ENCODE peak calls at places on chromosome 13, in eight cellular contexts. E is AG04450, D is brain microvascular endothelial cell, P is glutamatergic neuron, X is B cell, G is fibroblast of pulmonary artery, S is thoracic aorta, C is transverse colon. T is an unnamed sample.

GRCh38 chr13:87322386-87322785 is 348.8 kb upstream of the SLITRK5 start:
- DNase-seq in E (no peak), D (no peak), P (no peak), X (no peak), G (no peak), S (no peak), C (no peak), T (no peak)

GRCh38 chr13:98484289-98485219 is 92.4 kb downstream of the STK24 start:
- DNase-seq in E (no peak), D (peak; percentile 98), P (no peak), X (no peak), G (peak; percentile 91), S (peak; percentile 85), C (peak; percentile 90), T (peak; percentile 77)

GRCh38 chr13:31204592-31204991 is 4.8 kb downstream of the B3GLCT start:
- DNase-seq in E (no peak), D (peak; percentile 54), P (no peak), X (no peak), G (peak; percentile 64), S (no peak), C (no peak), T (no peak)

GRCh38 chr13:51330741-51331140 is 8.8 kb upstream of the SERPINE3 start:
- DNase-seq in E (no peak), D (peak; percentile 39), P (no peak), X (no peak), G (peak; percentile 70), S (no peak), C (no peak), T (peak; percentile 59)

GRCh38 chr13:46184277-46184699 is 2.3 kb upstream of the LCP1 start:
- DNase-seq in E (no peak), D (no peak), P (peak; percentile 54), X (peak; percentile 81), G (peak; percentile 19), S (no peak), C (peak; percentile 52), T (peak; percentile 51)

GRCh38 chr13:44765076-44765475 is 188.9 kb upstream of the TSC22D1 start:
- DNase-seq in E (no peak), D (no peak), P (no peak), X (no peak), G (no peak), S (no peak), C (peak; percentile 27), T (no peak)

GRCh38 chr13:41587490-41587889 is 130.1 kb downstream of the RGCC start:
- DNase-seq in E (no peak), D (no peak), P (no peak), X (no peak), G (no peak), S (no peak), C (no peak), T (no peak)

GRCh38 chr13:28533049-28533436 is 38.1 kb upstream of the FLT1 start:
- DNase-seq in E (no peak), D (no peak), P (no peak), X (no peak), G (no peak), S (no peak), C (no peak), T (no peak)

GRCh38 chr13:46531953-46532352 is 21.0 kb upstream of the LRCH1 start:
- DNase-seq in E (no peak), D (no peak), P (no peak), X (no peak), G (no peak), S (no peak), C (no peak), T (no peak)

GRCh38 chr13:19836472-19836871 is 27.0 kb downstream of the ZMYM5 start:
- DNase-seq in E (no peak), D (peak; percentile 9), P (no peak), X (no peak), G (peak; percentile 25), S (no peak), C (no peak), T (no peak)

GRCh38 chr13:99288069-99288468 is 19.1 kb downstream of the GPR183 start:
- DNase-seq in E (no peak), D (no peak), P (no peak), X (no peak), G (no peak), S (no peak), C (no peak), T (peak; percentile 57)

GRCh38 chr13:95552208-95552538 is 347 bp upstream of the CLDN10 start:
- DNase-seq in E (no peak), D (no peak), P (no peak), X (no peak), G (no peak), S (no peak), C (no peak), T (no peak)

GRCh38 chr13:97141564-97142005 is 80.5 kb upstream of the MBNL2 start:
- DNase-seq in E (peak; percentile 71), D (peak; percentile 89), P (no peak), X (no peak), G (peak; percentile 87), S (no peak), C (peak; percentile 88), T (peak; percentile 20)

GRCh38 chr13:46866150-46866549 is 30.7 kb downstream of the HTR2A start:
- DNase-seq in E (peak; percentile 27), D (peak; percentile 21), P (peak; percentile 54), X (no peak), G (peak; percentile 73), S (no peak), C (peak; percentile 11), T (no peak)

DNA sequence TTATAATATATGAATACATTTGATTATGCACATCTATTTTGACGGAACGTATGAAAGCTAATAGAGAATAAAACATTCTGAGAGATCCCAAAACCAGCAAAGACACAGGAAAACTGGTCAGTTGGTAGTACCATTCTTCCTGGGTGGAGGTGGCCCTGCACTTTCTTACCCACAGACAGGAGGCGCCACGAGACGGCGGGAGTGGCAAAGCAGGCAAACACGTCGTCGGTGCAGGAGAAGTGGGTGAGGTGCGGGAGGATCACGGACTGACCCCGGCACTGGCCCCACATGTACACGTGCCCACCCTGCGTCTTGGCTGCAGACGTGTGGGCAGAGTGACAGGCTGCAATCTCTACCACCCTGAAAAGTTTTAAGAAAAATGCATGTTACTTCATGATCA is 36.1 kb downstream of the RCBTB1 start:
- DNase-seq in E (no peak), D (no peak), P (no peak), X (no peak), G (no peak), S (no peak), C (no peak), T (no peak)
- TF ChIP-seq CTCF in E (peak; percentile 21), D (peak; percentile 29), P (no peak), X (no peak), G (no peak), S (peak; percentile 14), C (no peak), T (no peak)

GRCh38 chr13:102569488-102569887 is 27.3 kb upstream of the TPP2 start:
- DNase-seq in E (no peak), D (peak; percentile 9), P (no peak), X (no peak), G (peak; percentile 44), S (no peak), C (no peak), T (no peak)

GRCh38 chr13:102567857-102568256 is 28.9 kb upstream of the TPP2 start:
- DNase-seq in E (no peak), D (no peak), P (no peak), X (no peak), G (no peak), S (no peak), C (no peak), T (no peak)

GRCh38 chr13:102566513-102566912 is 30.3 kb upstream of the TPP2 start:
- DNase-seq in E (no peak), D (no peak), P (no peak), X (no peak), G (no peak), S (no peak), C (no peak), T (no peak)

GRCh38 chr13:102571075-102571474 is 25.7 kb upstream of the TPP2 start:
- DNase-seq in E (no peak), D (no peak), P (peak; percentile 41), X (no peak), G (no peak), S (no peak), C (no peak), T (no peak)
- TF ChIP-seq CTCF in E (peak; percentile 11), D (peak; percentile 18), P (peak; percentile 25), X (no peak), G (no peak), S (no peak), C (no peak), T (no peak)

GRCh38 chr13:27338816-27339215 is 68.2 kb downstream of the RASL11A start:
- DNase-seq in E (no peak), D (no peak), P (peak; percentile 31), X (no peak), G (no peak), S (no peak), C (no peak), T (no peak)
- TF ChIP-seq CTCF in E (peak; percentile 61), D (peak; percentile 55), P (no peak), X (no peak), G (peak; percentile 28), S (no peak), C (no peak), T (peak; percentile 36)

GRCh38 chr13:78806457-78806856 is 147.5 kb upstream of the OBI1 start:
- DNase-seq in E (no peak), D (no peak), P (no peak), X (no peak), G (no peak), S (no peak), C (no peak), T (no peak)
- TF ChIP-seq CTCF in E (peak; percentile 57), D (peak; percentile 33), P (peak; percentile 57), X (peak; percentile 32), G (peak; percentile 3), S (no peak), C (no peak), T (peak; percentile 29)

DNA sequence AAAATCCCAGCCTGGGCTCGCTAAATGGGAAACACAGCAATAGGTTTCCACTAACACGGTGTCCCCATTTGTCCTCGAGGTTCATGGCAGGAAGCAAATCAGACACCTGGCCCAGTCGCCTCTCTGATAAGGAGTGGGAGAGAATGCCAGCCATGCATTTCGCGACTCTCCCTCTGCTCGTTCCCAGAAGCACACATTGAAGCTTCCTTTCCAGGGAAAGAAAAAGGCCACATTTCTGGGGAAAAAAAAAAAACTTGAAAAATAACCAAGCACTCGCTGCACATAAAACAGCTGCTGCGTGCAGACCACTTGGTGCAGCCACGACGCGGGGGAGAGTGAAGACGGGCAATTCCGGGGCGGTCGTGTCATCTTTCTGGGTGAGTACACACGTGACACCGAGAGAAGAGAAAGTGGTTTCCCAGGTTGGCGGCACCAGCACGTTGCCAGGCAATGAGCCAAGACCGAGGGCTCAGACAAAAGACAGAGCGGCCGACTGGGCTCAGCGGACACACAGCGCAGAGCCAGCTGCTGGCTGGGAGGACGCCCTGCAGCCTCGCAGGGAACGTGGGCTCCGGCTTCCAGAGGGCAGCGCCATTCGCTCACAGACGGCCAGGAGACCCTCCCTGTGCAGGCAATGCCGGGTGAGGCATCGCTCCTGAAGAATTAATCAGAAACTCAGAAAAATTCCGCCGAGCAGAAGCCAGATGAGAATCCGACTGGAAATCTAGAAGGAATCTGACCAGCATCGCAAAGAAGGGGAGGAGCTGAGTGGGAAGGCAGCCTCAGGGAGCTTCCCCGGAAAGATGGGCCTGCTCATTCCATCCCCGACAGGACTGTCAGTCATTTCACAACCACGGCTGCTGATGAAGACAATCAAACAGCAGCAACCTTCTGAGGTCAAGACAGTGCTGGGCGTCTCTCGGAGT is 83.2 kb upstream of the IRS2 start:
- DNase-seq in E (peak; percentile 20), D (peak; percentile 27), P (no peak), X (no peak), G (peak; percentile 85), S (peak; percentile 16), C (peak; percentile 64), T (no peak)
- TF ChIP-seq CTCF in E (peak; percentile 39), D (peak; percentile 38), P (no peak), X (no peak), G (peak; percentile 44), S (peak; percentile 38), C (no peak), T (no peak)

T was measured in GM13976.